ENCODE peak calls at places on chromosomes 13 and 19, in four cellular contexts. One of them, this sample, is unnamed.

GRCh38 chr19:15300533-15301194 is 31.7 kb downstream of the BRD4 start:
- DNase-seq in nephron progenitor cell: no peak
- DNase-seq in tibial artery: no peak
- DNase-seq in hepatocyte: no peak
- DNase-seq in this sample: no peak

GRCh38 chr19:51398096-51398704 is 7.8 kb upstream of the C19orf84 start:
- DNase-seq in nephron progenitor cell: no peak
- DNase-seq in tibial artery: no peak
- DNase-seq in hepatocyte: peak
- DNase-seq in this sample: no peak

GRCh38 chr19:19406878-19407639 is 1.6 kb downstream of the GATAD2A start:
- DNase-seq in nephron progenitor cell: no peak
- DNase-seq in tibial artery: no peak
- DNase-seq in hepatocyte: peak
- DNase-seq in this sample: no peak

GRCh38 chr19:45770192-45771101 is 1.4 kb upstream of the SIX5 start:
- DNase-seq in nephron progenitor cell: peak
- DNase-seq in tibial artery: peak
- DNase-seq in hepatocyte: peak
- DNase-seq in this sample: peak

GRCh38 chr13:98368019-98368418 is 190.9 kb upstream of the RNF113B start:
- DNase-seq in nephron progenitor cell: no peak
- DNase-seq in tibial artery: no peak
- DNase-seq in hepatocyte: no peak
- DNase-seq in this sample: no peak

GRCh38 chr19:22619371-22619770 is 14.8 kb upstream of the ZNF492 start:
- DNase-seq in nephron progenitor cell: no peak
- DNase-seq in tibial artery: no peak
- DNase-seq in hepatocyte: no peak
- DNase-seq in this sample: no peak

GRCh38 chr13:72983085-72983768 is 75.6 kb upstream of the KLF5 start:
- DNase-seq in nephron progenitor cell: no peak
- DNase-seq in tibial artery: no peak
- DNase-seq in hepatocyte: peak
- DNase-seq in this sample: no peak

GRCh38 chr13:40680659-40681323 is 14.3 kb upstream of the FOXO1 start:
- DNase-seq in nephron progenitor cell: no peak
- DNase-seq in tibial artery: no peak
- DNase-seq in hepatocyte: no peak
- DNase-seq in this sample: no peak

GRCh38 chr13:40168425-40169155 is 497.9 kb downstream of the FOXO1 start:
- DNase-seq in nephron progenitor cell: no peak
- DNase-seq in tibial artery: no peak
- DNase-seq in hepatocyte: no peak
- DNase-seq in this sample: no peak

GRCh38 chr13:94662274-94662945 is 49.9 kb downstream of the SOX21 start:
- DNase-seq in nephron progenitor cell: no peak
- DNase-seq in tibial artery: no peak
- DNase-seq in hepatocyte: no peak
- DNase-seq in this sample: no peak

GRCh38 chr19:48477067-48477685 is 8.0 kb downstream of the CYTH2 start:
- DNase-seq in nephron progenitor cell: no peak
- DNase-seq in tibial artery: no peak
- DNase-seq in hepatocyte: no peak
- DNase-seq in this sample: no peak

GRCh38 chr13:37636701-37637100 is 38.1 kb upstream of the POSTN start:
- DNase-seq in nephron progenitor cell: no peak
- DNase-seq in tibial artery: no peak
- DNase-seq in hepatocyte: no peak
- DNase-seq in this sample: no peak

GRCh38 chr13:37645181-37645580 is 46.6 kb upstream of the POSTN start:
- DNase-seq in nephron progenitor cell: no peak
- DNase-seq in tibial artery: no peak
- DNase-seq in hepatocyte: no peak
- DNase-seq in this sample: no peak

GRCh38 chr13:37642201-37642600 is 43.6 kb upstream of the POSTN start:
- DNase-seq in nephron progenitor cell: peak
- DNase-seq in tibial artery: no peak
- DNase-seq in hepatocyte: no peak
- DNase-seq in this sample: no peak

GRCh38 chr13:37640499-37640898 is 41.9 kb upstream of the POSTN start:
- DNase-seq in nephron progenitor cell: peak
- DNase-seq in tibial artery: no peak
- DNase-seq in hepatocyte: peak
- DNase-seq in this sample: peak
- TF ChIP-seq CTCF in nephron progenitor cell: peak
- TF ChIP-seq CTCF in tibial artery: peak
- TF ChIP-seq CTCF in hepatocyte: peak
- TF ChIP-seq CTCF in this sample: peak

DNA sequence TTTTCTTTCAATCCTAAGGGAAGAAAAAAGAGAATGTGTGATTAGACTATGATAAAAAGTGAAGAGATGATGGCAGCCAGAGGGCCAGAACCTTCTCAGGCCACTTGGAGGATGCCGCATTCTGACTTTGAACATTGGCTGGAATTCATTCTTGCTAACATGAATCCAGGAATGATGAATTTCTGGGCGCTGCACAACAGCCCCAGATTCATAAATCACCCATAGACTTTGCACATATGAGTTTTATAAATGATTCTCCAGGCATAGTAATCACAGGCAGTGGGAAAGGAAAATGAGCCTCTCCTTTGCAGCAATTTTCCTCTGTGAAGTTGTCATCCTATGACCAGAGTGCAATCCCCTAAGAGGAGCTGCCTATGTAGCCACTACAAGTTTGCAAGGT is 555.4 kb downstream of the KCTD12 start:
- DNase-seq in nephron progenitor cell: no peak
- DNase-seq in tibial artery: no peak
- DNase-seq in hepatocyte: no peak
- DNase-seq in this sample: no peak
- TF ChIP-seq CTCF in nephron progenitor cell: no peak
- TF ChIP-seq CTCF in tibial artery: no peak
- TF ChIP-seq CTCF in hepatocyte: no peak
- TF ChIP-seq CTCF in this sample: no peak

DNA sequence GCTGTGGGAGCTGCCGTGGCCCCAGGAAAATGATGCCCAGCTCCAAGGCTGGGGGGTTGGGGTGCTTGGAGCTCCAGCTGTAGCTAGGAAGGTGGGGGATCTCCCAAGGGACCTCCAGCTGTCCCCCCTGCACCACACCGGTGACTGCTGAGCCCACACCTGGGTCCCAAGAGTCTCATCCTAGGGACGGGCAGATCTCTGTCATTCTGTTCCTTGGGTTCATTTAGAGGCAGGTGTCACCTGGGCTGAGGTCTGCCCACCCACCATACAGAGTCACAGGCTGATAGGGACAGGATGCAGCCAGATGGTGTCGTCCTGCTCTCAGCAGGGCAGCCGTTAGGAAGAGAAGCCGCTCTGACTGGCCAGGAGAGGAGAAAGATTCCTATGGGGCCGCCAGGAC is 5.3 kb downstream of the F2RL3 start:
- DNase-seq in nephron progenitor cell: no peak
- DNase-seq in tibial artery: no peak
- DNase-seq in hepatocyte: no peak
- DNase-seq in this sample: no peak
- TF ChIP-seq CTCF in nephron progenitor cell: no peak
- TF ChIP-seq CTCF in tibial artery: no peak
- TF ChIP-seq CTCF in hepatocyte: no peak
- TF ChIP-seq CTCF in this sample: no peak

GRCh38 chr13:95745752-95746151 is 68.8 kb downstream of the DNAJC3 start:
- DNase-seq in nephron progenitor cell: no peak
- DNase-seq in tibial artery: no peak
- DNase-seq in hepatocyte: peak
- DNase-seq in this sample: no peak
- TF ChIP-seq CTCF in nephron progenitor cell: no peak
- TF ChIP-seq CTCF in tibial artery: no peak
- TF ChIP-seq CTCF in hepatocyte: peak
- TF ChIP-seq CTCF in this sample: no peak

DNA sequence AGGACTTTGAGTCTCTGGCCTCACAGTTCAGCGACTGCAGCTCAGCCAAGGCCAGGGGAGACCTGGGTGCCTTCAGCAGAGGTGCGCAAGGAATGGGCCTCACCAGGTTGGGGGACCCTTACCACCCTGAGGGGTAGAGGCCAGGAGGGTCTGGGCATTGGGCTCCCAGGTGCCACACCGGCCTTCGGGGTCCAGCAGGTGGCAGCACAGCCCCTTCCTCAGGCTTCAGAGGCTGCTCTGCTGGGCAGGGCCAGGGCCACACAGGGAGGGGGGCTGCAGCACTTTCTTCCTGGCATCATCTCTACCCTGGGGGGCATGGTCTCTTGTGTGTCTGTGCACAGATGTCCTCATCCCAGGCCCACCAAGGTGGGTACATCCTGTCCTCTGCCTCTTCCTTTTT is 12.9 kb downstream of the PIN1 start:
- DNase-seq in nephron progenitor cell: peak
- DNase-seq in tibial artery: no peak
- DNase-seq in hepatocyte: no peak
- DNase-seq in this sample: no peak
- TF ChIP-seq CTCF in nephron progenitor cell: peak
- TF ChIP-seq CTCF in tibial artery: no peak
- TF ChIP-seq CTCF in hepatocyte: peak
- TF ChIP-seq CTCF in this sample: peak

GRCh38 chr19:7494416-7495098 is 5.7 kb upstream of the PEX11G start:
- DNase-seq in nephron progenitor cell: peak
- DNase-seq in tibial artery: peak
- DNase-seq in hepatocyte: no peak
- DNase-seq in this sample: no peak
- TF ChIP-seq CTCF in nephron progenitor cell: no peak
- TF ChIP-seq CTCF in tibial artery: peak
- TF ChIP-seq CTCF in hepatocyte: no peak
- TF ChIP-seq CTCF in this sample: no peak